ENCODE peak calls at places on chromosomes 6 and 20, in eight cellular contexts. One of them, this sample, is unnamed.

GRCh38 chr6:72649032-72649984 is 27.4 kb downstream of the KCNQ5 start:
- DNase-seq in Peyer's patch: no peak
- DNase-seq in IMR-90: peak; percentile 83
- DNase-seq in cardiac muscle cell: peak; percentile 86
- DNase-seq in sigmoid colon: no peak
- DNase-seq in suprapubic skin: no peak
- DNase-seq in HepG2: no peak
- DNase-seq in heart left ventricle: no peak
- DNase-seq in this sample: no peak

GRCh38 chr6:56842602-56843475 is 112.1 kb upstream of the BEND6 start:
- DNase-seq in sigmoid colon: peak; percentile 67
- DNase-seq in cardiac muscle cell: peak; percentile 41
- DNase-seq in heart left ventricle: peak; percentile 56
- DNase-seq in suprapubic skin: peak; percentile 78
- DNase-seq in Peyer's patch: no peak
- DNase-seq in IMR-90: peak; percentile 60
- DNase-seq in HepG2: no peak
- DNase-seq in this sample: peak; percentile 38

GRCh38 chr6:169079650-169080049 is 174.0 kb downstream of the THBS2 start:
- DNase-seq in cardiac muscle cell: no peak
- DNase-seq in suprapubic skin: no peak
- DNase-seq in HepG2: no peak
- DNase-seq in sigmoid colon: no peak
- DNase-seq in Peyer's patch: no peak
- DNase-seq in heart left ventricle: no peak
- DNase-seq in IMR-90: no peak
- DNase-seq in this sample: no peak

GRCh38 chr20:19978511-19979210 is 38.5 kb upstream of the NAA20 start:
- DNase-seq in suprapubic skin: no peak
- DNase-seq in heart left ventricle: peak; percentile 81
- DNase-seq in IMR-90: no peak
- DNase-seq in Peyer's patch: no peak
- DNase-seq in sigmoid colon: no peak
- DNase-seq in HepG2: no peak
- DNase-seq in cardiac muscle cell: no peak
- DNase-seq in this sample: no peak

GRCh38 chr20:4022386-4023350 is 7.3 kb upstream of the RNF24 start:
- DNase-seq in heart left ventricle: no peak
- DNase-seq in cardiac muscle cell: peak; percentile 38
- DNase-seq in Peyer's patch: no peak
- DNase-seq in IMR-90: no peak
- DNase-seq in suprapubic skin: no peak
- DNase-seq in HepG2: no peak
- DNase-seq in sigmoid colon: no peak
- DNase-seq in this sample: no peak

GRCh38 chr6:44048277-44048676 is 79.0 kb downstream of the MRPL14 start:
- DNase-seq in IMR-90: no peak
- DNase-seq in HepG2: no peak
- DNase-seq in heart left ventricle: peak; percentile 21
- DNase-seq in suprapubic skin: no peak
- DNase-seq in Peyer's patch: no peak
- DNase-seq in sigmoid colon: peak; percentile 60
- DNase-seq in cardiac muscle cell: no peak
- DNase-seq in this sample: no peak

GRCh38 chr6:93419304-93420162 is at the start of gene EPHA7:
- DNase-seq in suprapubic skin: peak; percentile 87
- DNase-seq in HepG2: no peak
- DNase-seq in sigmoid colon: peak; percentile 97
- DNase-seq in cardiac muscle cell: peak; percentile 95
- DNase-seq in Peyer's patch: peak; percentile 39
- DNase-seq in IMR-90: peak; percentile 76
- DNase-seq in heart left ventricle: peak; percentile 94
- DNase-seq in this sample: peak; percentile 91

GRCh38 chr6:52672422-52673025 is 1.6 kb downstream of the TMEM14A start:
- DNase-seq in suprapubic skin: no peak
- DNase-seq in cardiac muscle cell: no peak
- DNase-seq in heart left ventricle: no peak
- DNase-seq in IMR-90: peak; percentile 45
- DNase-seq in HepG2: no peak
- DNase-seq in Peyer's patch: no peak
- DNase-seq in sigmoid colon: no peak
- DNase-seq in this sample: no peak

GRCh38 chr6:144321839-144322591 is 36.9 kb downstream of the UTRN start:
- DNase-seq in cardiac muscle cell: no peak
- DNase-seq in HepG2: no peak
- DNase-seq in suprapubic skin: no peak
- DNase-seq in IMR-90: peak; percentile 65
- DNase-seq in Peyer's patch: no peak
- DNase-seq in heart left ventricle: no peak
- DNase-seq in sigmoid colon: no peak
- DNase-seq in this sample: no peak

GRCh38 chr6:81938014-81938761 is 185.7 kb upstream of the TENT5A start:
- DNase-seq in HepG2: peak; percentile 93
- DNase-seq in sigmoid colon: no peak
- DNase-seq in heart left ventricle: no peak
- DNase-seq in Peyer's patch: no peak
- DNase-seq in cardiac muscle cell: peak; percentile 89
- DNase-seq in suprapubic skin: no peak
- DNase-seq in IMR-90: peak; percentile 96
- DNase-seq in this sample: no peak

GRCh38 chr6:170227521-170227983 is 63.3 kb downstream of the DLL1 start:
- DNase-seq in Peyer's patch: no peak
- DNase-seq in cardiac muscle cell: no peak
- DNase-seq in sigmoid colon: peak; percentile 57
- DNase-seq in IMR-90: no peak
- DNase-seq in HepG2: no peak
- DNase-seq in heart left ventricle: peak; percentile 10
- DNase-seq in suprapubic skin: peak; percentile 75
- DNase-seq in this sample: peak; percentile 71

GRCh38 chr6:124881898-124882579 is 80.2 kb upstream of the RNF217 start:
- DNase-seq in sigmoid colon: no peak
- DNase-seq in suprapubic skin: no peak
- DNase-seq in heart left ventricle: no peak
- DNase-seq in HepG2: no peak
- DNase-seq in IMR-90: peak; percentile 62
- DNase-seq in Peyer's patch: no peak
- DNase-seq in cardiac muscle cell: peak; percentile 75
- DNase-seq in this sample: no peak

GRCh38 chr6:124887872-124888580 is 74.2 kb upstream of the RNF217 start:
- DNase-seq in sigmoid colon: no peak
- DNase-seq in HepG2: no peak
- DNase-seq in cardiac muscle cell: no peak
- DNase-seq in heart left ventricle: no peak
- DNase-seq in Peyer's patch: no peak
- DNase-seq in IMR-90: no peak
- DNase-seq in suprapubic skin: no peak
- DNase-seq in this sample: no peak

GRCh38 chr6:124888581-124889371 is 73.5 kb upstream of the RNF217 start:
- DNase-seq in sigmoid colon: no peak
- DNase-seq in Peyer's patch: no peak
- DNase-seq in suprapubic skin: no peak
- DNase-seq in heart left ventricle: no peak
- DNase-seq in IMR-90: peak; percentile 3
- DNase-seq in cardiac muscle cell: no peak
- DNase-seq in HepG2: no peak
- DNase-seq in this sample: no peak

GRCh38 chr6:124882580-124883393 is 79.5 kb upstream of the RNF217 start:
- DNase-seq in HepG2: no peak
- DNase-seq in Peyer's patch: no peak
- DNase-seq in heart left ventricle: no peak
- DNase-seq in cardiac muscle cell: peak; percentile 70
- DNase-seq in IMR-90: peak; percentile 31
- DNase-seq in sigmoid colon: no peak
- DNase-seq in suprapubic skin: no peak
- DNase-seq in this sample: no peak

DNA sequence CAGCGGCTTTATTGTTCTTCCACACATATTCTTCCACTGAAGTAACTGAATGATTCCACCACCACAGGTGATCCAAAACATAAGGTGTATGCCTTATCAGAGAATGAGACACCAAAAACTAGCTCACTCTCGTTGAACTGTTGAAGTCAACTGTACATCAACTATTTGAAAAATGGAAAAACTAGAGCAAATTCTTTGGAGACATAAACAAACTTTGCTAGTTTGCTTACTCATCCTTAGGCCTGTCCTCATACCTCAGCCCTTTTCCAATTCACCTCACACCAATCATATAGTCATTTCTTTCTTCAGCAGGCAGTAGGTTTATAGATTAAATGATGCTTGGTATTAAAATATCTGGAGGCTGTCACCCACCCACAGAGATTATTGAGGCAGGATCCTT is 77.1 kb upstream of the RNF217 start:
- DNase-seq in IMR-90: peak; percentile 34
- DNase-seq in HepG2: no peak
- DNase-seq in Peyer's patch: no peak
- DNase-seq in heart left ventricle: no peak
- DNase-seq in sigmoid colon: no peak
- DNase-seq in cardiac muscle cell: no peak
- DNase-seq in suprapubic skin: no peak
- DNase-seq in this sample: no peak
- TF ChIP-seq CTCF in IMR-90: no peak
- TF ChIP-seq CTCF in HepG2: no peak
- TF ChIP-seq CTCF in Peyer's patch: no peak
- TF ChIP-seq CTCF in heart left ventricle: no peak
- TF ChIP-seq CTCF in sigmoid colon: no peak
- TF ChIP-seq CTCF in cardiac muscle cell: no peak
- TF ChIP-seq CTCF in suprapubic skin: no peak
- TF ChIP-seq CTCF in this sample: no peak

GRCh38 chr20:59075934-59076508 is 33.4 kb upstream of the PRELID3B start:
- DNase-seq in suprapubic skin: no peak
- DNase-seq in Peyer's patch: no peak
- DNase-seq in HepG2: no peak
- DNase-seq in heart left ventricle: no peak
- DNase-seq in cardiac muscle cell: no peak
- DNase-seq in sigmoid colon: no peak
- DNase-seq in IMR-90: no peak
- DNase-seq in this sample: no peak

GRCh38 chr20:59074456-59074855 is 31.9 kb upstream of the PRELID3B start:
- DNase-seq in heart left ventricle: no peak
- DNase-seq in sigmoid colon: no peak
- DNase-seq in HepG2: no peak
- DNase-seq in Peyer's patch: no peak
- DNase-seq in IMR-90: peak; percentile 79
- DNase-seq in suprapubic skin: no peak
- DNase-seq in cardiac muscle cell: no peak
- DNase-seq in this sample: no peak

GRCh38 chr20:59081036-59081435 is 38.5 kb upstream of the PRELID3B start:
- DNase-seq in sigmoid colon: no peak
- DNase-seq in HepG2: no peak
- DNase-seq in heart left ventricle: no peak
- DNase-seq in IMR-90: no peak
- DNase-seq in cardiac muscle cell: no peak
- DNase-seq in Peyer's patch: no peak
- DNase-seq in suprapubic skin: no peak
- DNase-seq in this sample: no peak

GRCh38 chr20:59078231-59078630 is 35.6 kb upstream of the PRELID3B start:
- DNase-seq in HepG2: no peak
- DNase-seq in IMR-90: no peak
- DNase-seq in cardiac muscle cell: no peak
- DNase-seq in Peyer's patch: no peak
- DNase-seq in heart left ventricle: no peak
- DNase-seq in suprapubic skin: no peak
- DNase-seq in sigmoid colon: no peak
- DNase-seq in this sample: no peak

GRCh38 chr20:59077705-59078104 is 35.1 kb upstream of the PRELID3B start:
- DNase-seq in sigmoid colon: no peak
- DNase-seq in cardiac muscle cell: no peak
- DNase-seq in suprapubic skin: no peak
- DNase-seq in IMR-90: no peak
- DNase-seq in HepG2: no peak
- DNase-seq in Peyer's patch: no peak
- DNase-seq in heart left ventricle: no peak
- DNase-seq in this sample: no peak
- H3K4me1 ChIP-seq in sigmoid colon: no peaks in the 10 kb centered on the region
- H3K4me1 ChIP-seq in cardiac muscle cell: peaks cover 24% of the 10 kb centered on the region
- H3K4me1 ChIP-seq in suprapubic skin: no peaks in the 10 kb centered on the region
- H3K4me1 ChIP-seq in IMR-90: no peaks in the 10 kb centered on the region
- H3K4me1 ChIP-seq in HepG2: no peaks in the 10 kb centered on the region
- H3K4me1 ChIP-seq in Peyer's patch: no peaks in the 10 kb centered on the region
- H3K4me1 ChIP-seq in heart left ventricle: no peaks in the 10 kb centered on the region
- H3K4me1 ChIP-seq in this sample: no peaks in the 10 kb centered on the region

GRCh38 chr20:36835025-36835424 is 40.9 kb upstream of the TLDC2 start:
- DNase-seq in suprapubic skin: no peak
- DNase-seq in HepG2: no peak
- DNase-seq in heart left ventricle: no peak
- DNase-seq in sigmoid colon: peak; percentile 72
- DNase-seq in IMR-90: no peak
- DNase-seq in Peyer's patch: no peak
- DNase-seq in cardiac muscle cell: no peak
- DNase-seq in this sample: no peak

GRCh38 chr20:36835453-36836198 is 40.3 kb upstream of the TLDC2 start:
- DNase-seq in Peyer's patch: peak; percentile 88
- DNase-seq in IMR-90: peak; percentile 96
- DNase-seq in suprapubic skin: peak; percentile 96
- DNase-seq in sigmoid colon: peak; percentile 98
- DNase-seq in heart left ventricle: peak; percentile 96
- DNase-seq in cardiac muscle cell: peak; percentile 97
- DNase-seq in HepG2: no peak
- DNase-seq in this sample: peak; percentile 99

GRCh38 chr20:36832791-36833190 is 43.1 kb upstream of the TLDC2 start:
- DNase-seq in sigmoid colon: peak; percentile 62
- DNase-seq in suprapubic skin: no peak
- DNase-seq in HepG2: no peak
- DNase-seq in Peyer's patch: no peak
- DNase-seq in cardiac muscle cell: no peak
- DNase-seq in IMR-90: no peak
- DNase-seq in heart left ventricle: no peak
- DNase-seq in this sample: no peak

GRCh38 chr20:36830791-36831691 is 44.9 kb upstream of the TLDC2 start:
- DNase-seq in Peyer's patch: no peak
- DNase-seq in suprapubic skin: no peak
- DNase-seq in IMR-90: peak; percentile 23
- DNase-seq in cardiac muscle cell: peak; percentile 78
- DNase-seq in heart left ventricle: peak; percentile 90
- DNase-seq in sigmoid colon: peak; percentile 89
- DNase-seq in HepG2: no peak
- DNase-seq in this sample: no peak

GRCh38 chr20:36833275-36834020 is 42.5 kb upstream of the TLDC2 start:
- DNase-seq in heart left ventricle: peak; percentile 60
- DNase-seq in HepG2: no peak
- DNase-seq in Peyer's patch: no peak
- DNase-seq in suprapubic skin: no peak
- DNase-seq in IMR-90: peak; percentile 95
- DNase-seq in cardiac muscle cell: no peak
- DNase-seq in sigmoid colon: peak; percentile 87
- DNase-seq in this sample: no peak
- H3K27ac ChIP-seq in heart left ventricle: peak overlapping the region; percentile 85
- H3K27ac ChIP-seq in HepG2: no peak overlapping the region
- H3K27ac ChIP-seq in Peyer's patch: peak overlapping the region; percentile 58
- H3K27ac ChIP-seq in suprapubic skin: peak overlapping the region; percentile 60
- H3K27ac ChIP-seq in IMR-90: peak overlapping the region; percentile 89
- H3K27ac ChIP-seq in cardiac muscle cell: peak overlapping the region; percentile 3
- H3K27ac ChIP-seq in sigmoid colon: peak overlapping the region; percentile 86
- H3K27ac ChIP-seq in this sample: peak overlapping the region; percentile 62

DNA sequence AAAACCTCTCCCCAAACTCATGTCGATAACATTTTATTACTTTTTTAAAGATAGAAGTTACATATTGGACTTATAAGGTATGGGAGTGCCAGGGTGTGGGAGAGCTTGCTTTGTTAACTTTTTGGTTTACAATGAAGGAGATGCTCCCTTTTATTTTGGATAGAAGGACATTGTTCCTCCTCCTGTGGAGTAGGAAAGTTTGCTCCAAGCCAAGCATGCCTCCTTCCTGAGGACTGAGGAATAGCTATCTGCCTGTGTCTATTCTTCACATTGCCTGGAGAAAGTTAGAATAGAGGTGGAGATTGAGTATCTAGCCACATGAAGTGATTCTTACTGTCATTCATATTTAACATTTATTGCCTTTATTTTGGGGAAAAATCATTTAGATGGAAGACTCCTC is 71.9 kb downstream of the EYA4 start:
- DNase-seq in suprapubic skin: no peak
- DNase-seq in heart left ventricle: no peak
- DNase-seq in IMR-90: no peak
- DNase-seq in cardiac muscle cell: no peak
- DNase-seq in Peyer's patch: no peak
- DNase-seq in HepG2: no peak
- DNase-seq in sigmoid colon: no peak
- DNase-seq in this sample: no peak
- TF ChIP-seq CTCF in suprapubic skin: no peak
- TF ChIP-seq CTCF in heart left ventricle: peak; percentile 4
- TF ChIP-seq CTCF in IMR-90: no peak
- TF ChIP-seq CTCF in cardiac muscle cell: no peak
- TF ChIP-seq CTCF in Peyer's patch: no peak
- TF ChIP-seq CTCF in HepG2: no peak
- TF ChIP-seq CTCF in sigmoid colon: no peak
- TF ChIP-seq CTCF in this sample: no peak

This sample was measured in left lung.